ENCODE peak calls at places on chromosome 20, in four cellular contexts. W is HFFc6, T is OCI-LY7, C is HTR-8/SVneo. H is an unnamed sample.

GRCh38 chr20:43043887-43044286 is 145.8 kb downstream of the PTPRT start:
- DNase-seq in C (no peak), T (no peak), W (no peak), H (no peak)

GRCh38 chr20:21719592-21720214 is 14.2 kb downstream of the PAX1 start:
- DNase-seq in C (peak), W (peak), T (peak), H (peak)

GRCh38 chr20:58718729-58719128 is 26.1 kb downstream of the NPEPL1 start:
- DNase-seq in T (no peak), C (no peak), W (no peak), H (no peak)

GRCh38 chr20:4563534-4563933 is 158.2 kb upstream of the PRND start:
- DNase-seq in C (no peak), W (peak), T (no peak), H (peak)

GRCh38 chr20:56800088-56800487 is 171.0 kb downstream of the TFAP2C start:
- DNase-seq in W (no peak), C (no peak), T (peak), H (no peak)

GRCh38 chr20:14234666-14235295 is 102.6 kb downstream of the FLRT3 start:
- DNase-seq in T (no peak), W (peak), C (no peak), H (peak)

GRCh38 chr20:13382786-13383185 is 161.7 kb downstream of the ISM1 start:
- DNase-seq in C (no peak), W (no peak), T (no peak), H (no peak)

GRCh38 chr20:51446656-51447055 is 95.9 kb downstream of the NFATC2 start:
- DNase-seq in T (no peak), C (peak), W (peak), H (peak)

GRCh38 chr20:49685161-49685601 is 28.5 kb downstream of the B4GALT5 start:
- DNase-seq in T (no peak), C (no peak), W (no peak), H (no peak)

GRCh38 chr20:58406422-58407001 is 17.5 kb downstream of the VAPB start:
- DNase-seq in W (no peak), C (no peak), T (no peak), H (peak)

GRCh38 chr20:3000852-3001523 is 42.4 kb upstream of the GNRH2 start:
- DNase-seq in C (no peak), W (peak), T (peak), H (peak)

GRCh38 chr20:34527016-34527415 is 10.8 kb downstream of the DYNLRB1 start:
- DNase-seq in T (no peak), C (no peak), W (no peak), H (no peak)

GRCh38 chr20:23212482-23212881 is 126.4 kb upstream of the CD93 start:
- DNase-seq in T (no peak), W (no peak), C (no peak), H (no peak)

GRCh38 chr20:25087186-25087929 is 5.4 kb upstream of the VSX1 start:
- DNase-seq in T (no peak), W (no peak), C (no peak), H (no peak)

GRCh38 chr20:49630396-49630951 is 62.5 kb upstream of the PTGIS start:
- DNase-seq in C (no peak), W (no peak), T (peak), H (no peak)

GRCh38 chr20:43710370-43711044 is 16.3 kb downstream of the GTSF1L start:
- DNase-seq in W (no peak), C (no peak), T (peak), H (no peak)

GRCh38 chr20:6768228-6769185 is 1.0 kb downstream of the BMP2 start:
- DNase-seq in W (no peak), C (no peak), T (no peak), H (no peak)

GRCh38 chr20:53922901-53923314 is 147.5 kb downstream of the BCAS1 start:
- DNase-seq in W (no peak), C (no peak), T (peak), H (no peak)

GRCh38 chr20:4545526-4545925 is 176.2 kb upstream of the PRND start:
- DNase-seq in C (no peak), W (no peak), T (no peak), H (peak)

GRCh38 chr20:35511814-35512420 is 17.5 kb downstream of the C20orf173 start:
- DNase-seq in T (peak), W (peak), C (peak), H (peak)

GRCh38 chr20:25177890-25178321 is 17.6 kb upstream of the ENTPD6 start:
- DNase-seq in C (no peak), W (no peak), T (no peak), H (no peak)

GRCh38 chr20:47572105-47572729 is 70.5 kb downstream of the NCOA3 start:
- DNase-seq in W (no peak), T (no peak), C (no peak), H (no peak)

GRCh38 chr20:48823960-48824497 is 3.8 kb downstream of the PREX1 start:
- DNase-seq in C (peak), W (peak), T (peak), H (peak)

GRCh38 chr20:49615401-49616153 is 47.6 kb upstream of the PTGIS start:
- DNase-seq in T (no peak), C (no peak), W (peak), H (no peak)

GRCh38 chr20:46765506-46765905 is 56.1 kb downstream of the SLC2A10 start:
- DNase-seq in W (no peak), T (no peak), C (no peak), H (no peak)

GRCh38 chr20:43699941-43700565 is 26.7 kb downstream of the GTSF1L start:
- DNase-seq in C (no peak), W (no peak), T (no peak), H (no peak)

GRCh38 chr20:39070484-39071231 is 108.5 kb downstream of the DHX35 start:
- DNase-seq in W (peak), T (no peak), C (no peak), H (peak)

GRCh38 chr20:51318058-51318960 is 224.2 kb downstream of the NFATC2 start:
- DNase-seq in W (no peak), C (peak), T (peak), H (no peak)

GRCh38 chr20:17835941-17836861 is 132.4 kb downstream of the SNX5 start:
- DNase-seq in T (no peak), C (no peak), W (peak), H (peak)

GRCh38 chr20:56781108-56781739 is 152.1 kb downstream of the TFAP2C start:
- DNase-seq in T (no peak), C (no peak), W (no peak), H (no peak)

GRCh38 chr20:5674176-5674660 is 76.0 kb upstream of the SHLD1 start:
- DNase-seq in T (peak), W (no peak), C (no peak), H (peak)

GRCh38 chr20:63823691-63824311 is 7.3 kb downstream of the ZBTB46 start:
- DNase-seq in C (no peak), W (no peak), T (no peak), H (no peak)

GRCh38 chr20:17498181-17498580 is 33.0 kb downstream of the BFSP1 start:
- DNase-seq in C (no peak), W (peak), T (no peak), H (no peak)

GRCh38 chr20:60352017-60352416 is 393.8 kb downstream of the CDH26 start:
- DNase-seq in T (no peak), W (no peak), C (no peak), H (no peak)

GRCh38 chr20:47663354-47664067 is 121.8 kb downstream of the SULF2 start:
- DNase-seq in T (peak), W (peak), C (peak), H (peak)